ENCODE peak calls at places on chromosomes 7 and 10, in four cellular contexts. U is colonic mucosa, Y is heart left ventricle, R is body of pancreas. B is an unnamed sample.

GRCh38 chr7:73426016-73426415 is 7.6 kb upstream of the FZD9 start:
- DNase-seq in U (no peak), Y (no peak), R (no peak), B (no peak)

GRCh38 chr10:29731760-29732159 is 97.0 kb upstream of the SVIL start:
- DNase-seq in U (peak), Y (no peak), R (no peak), B (peak)

GRCh38 chr7:20340839-20341238 is 10.1 kb downstream of the ITGB8 start:
- DNase-seq in U (peak), Y (no peak), R (peak), B (peak)

GRCh38 chr10:15370212-15370740 is 813 bp downstream of the FAM171A1 start:
- DNase-seq in U (peak), Y (no peak), R (peak), B (no peak)

GRCh38 chr10:5033061-5033770 is 29.6 kb upstream of the AKR1C2 start:
- DNase-seq in U (no peak), Y (no peak), R (no peak), B (no peak)

GRCh38 chr10:22801759-22802158 is 87.4 kb upstream of the PIP4K2A start:
- DNase-seq in U (no peak), Y (no peak), R (no peak), B (no peak)

GRCh38 chr10:31359979-31360378 is 41.0 kb downstream of the ZEB1 start:
- DNase-seq in U (no peak), Y (no peak), R (no peak), B (no peak)

GRCh38 chr7:29115753-29116152 is 30.6 kb downstream of the CPVL start:
- DNase-seq in U (no peak), Y (no peak), R (no peak), B (no peak)

GRCh38 chr10:88851706-88852105 is at the start of gene ANKRD22:
- DNase-seq in U (peak), Y (no peak), R (peak), B (peak)

GRCh38 chr10:557792-558328 is 131.6 kb downstream of the DIP2C start:
- DNase-seq in U (no peak), Y (no peak), R (no peak), B (no peak)

GRCh38 chr7:143367972-143368371 is 5.5 kb upstream of the FAM131B start:
- DNase-seq in U (peak), Y (no peak), R (peak), B (peak)

GRCh38 chr7:159128767-159129166 is 15.9 kb downstream of the VIPR2 start:
- DNase-seq in U (no peak), Y (peak), R (no peak), B (no peak)

GRCh38 chr7:111499027-111499426 is 63.3 kb downstream of the IMMP2L start:
- DNase-seq in U (no peak), Y (no peak), R (no peak), B (no peak)

GRCh38 chr7:51226916-51227535 is 89.6 kb downstream of the COBL start:
- DNase-seq in U (no peak), Y (no peak), R (no peak), B (no peak)

GRCh38 chr10:103481974-103482531 is 3.0 kb upstream of the CALHM3 start:
- DNase-seq in U (peak), Y (no peak), R (peak), B (peak)

GRCh38 chr7:127745445-127745844 is 93.5 kb downstream of the SND1 start:
- DNase-seq in U (no peak), Y (no peak), R (no peak), B (no peak)

GRCh38 chr7:34060548-34060947 is 155.2 kb downstream of the BMPER start:
- DNase-seq in U (no peak), Y (no peak), R (no peak), B (no peak)

GRCh38 chr7:129730159-129730558 is 118.6 kb downstream of the NRF1 start:
- DNase-seq in U (no peak), Y (no peak), R (no peak), B (no peak)

GRCh38 chr10:60718891-60719290 is 59.4 kb upstream of the CDK1 start:
- DNase-seq in U (no peak), Y (no peak), R (no peak), B (no peak)

GRCh38 chr7:1767524-1767923 is 97.4 kb downstream of the ELFN1 start:
- DNase-seq in U (no peak), Y (no peak), R (no peak), B (no peak)

GRCh38 chr7:121447939-121448338 is 51.8 kb upstream of the FAM3C start:
- DNase-seq in U (no peak), Y (no peak), R (no peak), B (no peak)

B was measured in mucosa of descending colon.